ENCODE peak calls at places on chromosomes 12 and 14, in four cellular contexts. W, S, G and Y are unnamed samples.

GRCh38 chr14:60670994-60671393 is 21.7 kb upstream of the SIX1 start:
- DNase-seq in S (no peak), W (no peak), G (no peak), Y (no peak)

GRCh38 chr14:102986810-102987579 is 64.5 kb downstream of the AMN start:
- DNase-seq in S (peak), G (no peak), W (peak), Y (peak)

GRCh38 chr14:92247347-92247746 is 75.6 kb upstream of the SLC24A4 start:
- DNase-seq in S (no peak), G (no peak), W (no peak), Y (no peak)

GRCh38 chr14:93893550-93894329 is 33.4 kb upstream of the FAM181A start:
- DNase-seq in W (no peak), G (peak), S (no peak), Y (no peak)

GRCh38 chr14:103186894-103187586 is 63.8 kb downstream of the TNFAIP2 start:
- DNase-seq in W (no peak), G (peak), S (no peak), Y (no peak)

GRCh38 chr12:107163413-107163812 is 70.1 kb upstream of the CRY1 start:
- DNase-seq in G (no peak), W (peak), S (no peak), Y (no peak)

GRCh38 chr14:65853407-65853955 is 441.0 kb downstream of the FUT8 start:
- DNase-seq in S (no peak), G (no peak), W (no peak), Y (no peak)

GRCh38 chr12:47753021-47754001 is 5.4 kb downstream of the RAPGEF3 start:
- DNase-seq in W (peak), G (peak), S (peak), Y (peak)

GRCh38 chr14:61527325-61528100 is 167.8 kb upstream of the HIF1A start:
- DNase-seq in G (no peak), W (peak), S (peak), Y (no peak)

GRCh38 chr12:25979563-25979962 is 21.1 kb downstream of the RASSF8 start:
- DNase-seq in S (peak), W (peak), G (no peak), Y (peak)

GRCh38 chr12:116385486-116386217 is 108.2 kb upstream of the MED13L start:
- DNase-seq in G (peak), S (no peak), W (no peak), Y (no peak)

GRCh38 chr12:5264006-5264405 is 167.9 kb upstream of the NTF3 start:
- DNase-seq in S (no peak), G (no peak), W (no peak), Y (no peak)

GRCh38 chr14:39812532-39813320 is 380.5 kb upstream of the FBXO33 start:
- DNase-seq in G (no peak), W (no peak), S (no peak), Y (no peak)

GRCh38 chr12:112843272-112843671 is 51.7 kb downstream of the RPH3A start:
- DNase-seq in S (no peak), G (no peak), W (no peak), Y (no peak)

GRCh38 chr14:69720912-69721311 is 46.0 kb upstream of the SRSF5 start:
- DNase-seq in G (no peak), S (no peak), W (no peak), Y (no peak)

GRCh38 chr12:89247962-89248361 is 104.3 kb downstream of the DUSP6 start:
- DNase-seq in S (peak), G (no peak), W (no peak), Y (no peak)

GRCh38 chr14:80493620-80494019 is 282.3 kb upstream of the DIO2 start:
- DNase-seq in G (peak), S (no peak), W (no peak), Y (no peak)

GRCh38 chr12:48184549-48184922 is 1.1 kb downstream of the CCDC184 start:
- DNase-seq in S (no peak), G (peak), W (no peak), Y (no peak)

GRCh38 chr12:6954316-6954710 is 3.2 kb downstream of the PTPN6 start:
- DNase-seq in S (no peak), W (no peak), G (no peak), Y (no peak)

GRCh38 chr14:35140718-35141581 is 18.6 kb downstream of the PRORP start:
- DNase-seq in W (peak), S (no peak), G (peak), Y (no peak)

GRCh38 chr14:63705561-63706070 is 22.2 kb downstream of the SGPP1 start:
- DNase-seq in G (no peak), W (no peak), S (no peak), Y (no peak)

GRCh38 chr14:42804146-42804545 is 1197.5 kb downstream of the LRFN5 start:
- DNase-seq in W (no peak), G (no peak), S (no peak), Y (no peak)

DNA sequence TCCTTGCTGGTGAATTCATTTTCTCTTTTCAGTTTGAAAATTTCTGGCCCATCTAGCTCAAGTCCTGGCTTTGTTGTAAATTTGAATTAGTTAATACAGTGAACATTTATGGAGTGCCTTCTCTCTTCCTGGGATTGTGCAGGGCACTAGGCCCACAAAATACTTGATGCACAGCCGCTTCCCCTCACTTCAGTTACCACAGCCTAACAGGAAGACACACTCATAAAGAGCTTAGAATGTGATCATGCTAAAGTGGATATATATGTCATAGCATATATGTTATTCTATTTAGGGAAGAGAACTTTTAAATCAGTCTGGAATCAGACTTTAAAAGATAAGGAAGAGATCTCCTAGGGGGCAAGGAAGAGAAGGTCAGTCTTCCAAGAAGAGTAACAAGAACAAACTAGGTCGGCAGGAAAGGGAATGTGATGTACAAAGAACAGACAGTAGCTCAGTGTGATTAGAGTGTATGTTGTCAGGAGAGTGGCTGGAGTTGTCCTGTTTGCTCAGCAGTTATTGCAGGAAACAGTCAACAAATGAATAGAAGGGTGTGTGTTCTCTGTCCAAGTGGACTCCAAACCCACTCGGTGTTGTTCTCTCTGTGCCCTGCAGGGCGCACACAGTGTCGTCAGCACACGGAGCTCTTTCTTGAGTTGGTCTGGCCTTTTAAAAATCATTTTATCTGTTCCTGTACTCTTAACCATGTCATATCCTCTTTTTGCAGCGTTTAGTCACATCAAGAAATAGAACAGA is 74.4 kb downstream of the DAAM1 start:
- DNase-seq in W (peak), G (peak), S (no peak), Y (no peak)
- TF ChIP-seq CTCF in W (peak), G (peak), S (peak), Y (peak)

GRCh38 chr12:21992823-21993222 is 51.6 kb upstream of the ABCC9 start:
- DNase-seq in S (no peak), W (no peak), G (no peak), Y (no peak)

GRCh38 chr12:21988619-21989018 is 47.4 kb upstream of the ABCC9 start:
- DNase-seq in S (no peak), G (no peak), W (no peak), Y (no peak)

GRCh38 chr12:21991526-21991925 is 50.3 kb upstream of the ABCC9 start:
- DNase-seq in W (no peak), G (no peak), S (no peak), Y (no peak)

GRCh38 chr12:21987786-21988185 is 46.6 kb upstream of the ABCC9 start:
- DNase-seq in S (no peak), W (no peak), G (no peak), Y (no peak)

GRCh38 chr12:21989819-21990412 is 48.7 kb upstream of the ABCC9 start:
- DNase-seq in G (peak), W (peak), S (peak), Y (no peak)
- TF ChIP-seq CTCF in G (peak), W (peak), S (peak), Y (peak)

GRCh38 chr14:104545151-104545931 is 34.2 kb upstream of the C14orf180 start:
- DNase-seq in G (no peak), W (no peak), S (no peak), Y (no peak)
- TF ChIP-seq CTCF in G (no peak), W (no peak), S (no peak), Y (no peak)

GRCh38 chr12:3150820-3151590 is 73.8 kb downstream of the TSPAN9 start:
- DNase-seq in W (no peak), S (no peak), G (peak), Y (no peak)
- TF ChIP-seq CTCF in W (no peak), S (no peak), G (no peak), Y (no peak)

GRCh38 chr12:121812320-121812871 is 8.6 kb downstream of the SETD1B start:
- DNase-seq in G (peak), W (peak), S (no peak), Y (no peak)
- TF ChIP-seq CTCF in G (peak), W (no peak), S (no peak), Y (no peak)